ENCODE peak calls at places on chromosomes 12 and 14, in nine cellular contexts. K is heart left ventricle, Y is heart right ventricle, Z is stomach, M is uterus, V is astrocyte of the spinal cord, U is fibroblast of the aortic adventitia, F is dorsolateral prefrontal cortex, C is left ventricle myocardium inferior. I is an unnamed sample.
A peak's percentile ranks its signal among the peaks of the same experiment; 100 is the strongest.

GRCh38 chr14:52314521-52315354 is 626 bp downstream of the PTGER2 start:
- DNase-seq in F (no peak), V (peak; percentile 40), Z (peak; percentile 34), Y (peak; percentile 23), C (peak; percentile 26), K (no peak), M (peak; percentile 36), U (peak; percentile 34), I (peak; percentile 29)

GRCh38 chr12:122203301-122203967 is at the start of gene B3GNT4:
- DNase-seq in C (peak; percentile 51), V (peak; percentile 35), Y (peak; percentile 62), K (no peak), Z (peak; percentile 72), F (peak; percentile 68), M (no peak), U (peak; percentile 41), I (peak; percentile 47)

GRCh38 chr14:69685217-69685616 is 73.8 kb downstream of the SUSD6 start:
- DNase-seq in V (no peak), F (no peak), U (no peak), Y (no peak), K (no peak), Z (no peak), M (no peak), C (no peak), I (no peak)

GRCh38 chr12:115802767-115803166 is 474.7 kb downstream of the MED13L start:
- DNase-seq in M (no peak), Z (no peak), U (no peak), V (no peak), C (no peak), F (no peak), K (no peak), Y (no peak), I (no peak)

GRCh38 chr12:132056959-132057358 is 87.2 kb downstream of the DDX51 start:
- DNase-seq in F (no peak), C (no peak), K (no peak), U (no peak), M (no peak), Z (no peak), V (no peak), Y (no peak), I (no peak)

GRCh38 chr12:34215893-34216285 is 193.6 kb downstream of the ALG10 start:
- DNase-seq in Y (no peak), F (no peak), M (no peak), K (no peak), U (no peak), V (no peak), Z (no peak), C (no peak), I (no peak)

GRCh38 chr14:73344304-73344703 is 107.0 kb downstream of the PAPLN start:
- DNase-seq in Y (no peak), K (no peak), M (no peak), U (peak; percentile 12), V (no peak), C (no peak), Z (no peak), F (no peak), I (no peak)

GRCh38 chr14:24250354-24250753 is 7.9 kb upstream of the TINF2 start:
- DNase-seq in F (no peak), C (no peak), K (no peak), Z (no peak), U (no peak), V (no peak), M (no peak), Y (no peak), I (no peak)

GRCh38 chr12:100229036-100229635 is 28.5 kb downstream of the ACTR6 start:
- DNase-seq in M (no peak), Y (no peak), F (no peak), K (no peak), U (peak; percentile 4), Z (no peak), C (no peak), V (no peak), I (no peak)

GRCh38 chr12:52655251-52655650 is 3.2 kb upstream of the KRT2 start:
- DNase-seq in F (no peak), M (no peak), Z (no peak), V (no peak), C (no peak), Y (no peak), U (no peak), K (no peak), I (no peak)

GRCh38 chr12:20520572-20520971 is 152.2 kb downstream of the PDE3A start:
- DNase-seq in F (no peak), C (no peak), Y (no peak), U (no peak), M (no peak), K (no peak), Z (no peak), V (no peak), I (no peak)

GRCh38 chr12:8589679-8590078 is 23.0 kb downstream of the AICDA start:
- DNase-seq in U (no peak), M (no peak), Y (no peak), Z (no peak), K (no peak), F (no peak), C (no peak), V (no peak), I (no peak)

GRCh38 chr12:659090-659683 is 4.1 kb downstream of the NINJ2 start:
- DNase-seq in Z (no peak), V (no peak), U (no peak), M (no peak), F (no peak), K (no peak), C (no peak), Y (no peak), I (no peak)

GRCh38 chr12:7150841-7151240 is 20.7 kb downstream of the CLSTN3 start:
- DNase-seq in M (no peak), U (no peak), C (no peak), V (no peak), F (no peak), K (no peak), Z (no peak), Y (no peak), I (no peak)

GRCh38 chr14:34981743-34982420 is 910 bp upstream of the SRP54 start:
- DNase-seq in V (no peak), Y (no peak), C (no peak), U (no peak), K (no peak), M (no peak), F (no peak), Z (no peak), I (peak; percentile 44)

GRCh38 chr14:93301821-93302447 is 30.9 kb downstream of the BTBD7 start:
- DNase-seq in U (no peak), V (peak; percentile 26), Z (no peak), M (no peak), C (no peak), F (no peak), Y (no peak), K (no peak), I (no peak)

GRCh38 chr12:68483592-68484373 is 126.9 kb upstream of the RAP1B start:
- DNase-seq in Z (no peak), V (peak; percentile 18), C (no peak), Y (no peak), U (peak; percentile 35), K (no peak), F (no peak), M (no peak), I (no peak)

GRCh38 chr12:3078086-3078820 is 1.1 kb downstream of the TSPAN9 start:
- DNase-seq in F (no peak), U (no peak), Z (no peak), Y (no peak), V (no peak), C (no peak), M (no peak), K (no peak), I (no peak)
- H3K4me3 ChIP-seq in F (peak overlapping the region; percentile 81), U (peak overlapping the region; percentile 71), Z (peak overlapping the region; percentile 95), Y (peak overlapping the region; percentile 98), V (peak overlapping the region; percentile 85), C (peak overlapping the region; percentile 98), M (peak overlapping the region; percentile 88), K (peak overlapping the region; percentile 98), I (no peak overlapping the region)

DNA sequence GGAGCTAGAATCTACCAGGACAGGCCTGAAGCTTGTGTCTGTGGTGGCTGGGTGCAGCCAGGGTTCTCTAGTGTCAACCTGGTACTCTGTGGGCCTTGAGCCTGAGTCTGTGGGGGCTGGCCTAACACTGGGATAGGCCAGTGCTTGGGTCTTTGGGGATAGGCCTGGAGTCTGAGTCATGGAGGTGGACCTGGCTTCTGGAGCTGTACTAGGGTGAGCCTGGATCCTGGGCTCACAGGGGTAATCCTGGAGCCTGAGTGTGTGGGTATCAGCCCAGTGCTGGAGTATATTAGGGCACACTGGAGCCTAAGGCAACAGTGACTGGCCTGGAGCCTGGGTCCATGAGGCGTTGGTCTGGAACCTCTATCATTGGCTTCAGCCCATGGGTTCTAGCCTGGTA is 182.5 kb upstream of the NPAS3 start:
- DNase-seq in F (no peak), K (no peak), Z (no peak), Y (no peak), V (no peak), U (no peak), C (no peak), M (no peak), I (no peak)
- H3K4me3 ChIP-seq in F (no peak overlapping the region), K (no peak overlapping the region), Z (no peak overlapping the region), Y (no peak overlapping the region), V (no peak overlapping the region), U (no peak overlapping the region), C (no peak overlapping the region), M (no peak overlapping the region), I (no peak overlapping the region)

DNA sequence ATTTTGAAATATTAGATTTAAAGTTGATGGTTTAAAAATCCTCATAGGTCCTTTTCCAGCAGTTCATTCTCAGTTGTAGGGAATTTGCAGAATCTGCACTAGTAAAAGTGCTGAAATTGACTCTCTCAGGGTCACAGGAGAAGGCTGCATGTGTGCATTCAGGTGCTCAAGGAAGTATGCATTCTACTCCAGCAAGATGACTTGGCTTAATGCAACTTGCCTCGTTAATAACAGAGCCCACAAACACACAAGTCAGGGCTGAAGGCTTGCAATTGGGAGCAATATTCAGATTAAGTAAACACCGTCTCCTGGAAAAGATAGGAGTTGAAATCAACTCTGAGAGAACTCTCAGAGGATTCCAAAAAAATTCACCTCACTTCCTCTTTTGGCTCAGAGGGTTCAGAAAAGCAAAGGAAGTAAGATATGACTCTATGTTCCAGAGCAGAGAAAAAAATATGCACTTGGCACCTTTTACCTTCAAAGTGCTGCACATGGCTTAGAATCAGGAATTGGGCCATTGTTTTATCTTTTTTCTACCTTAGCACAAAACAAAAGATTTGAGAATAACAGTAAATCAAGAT is 406.3 kb upstream of the DCN start:
- DNase-seq in Z (no peak), Y (no peak), C (no peak), K (no peak), F (no peak), U (no peak), M (no peak), V (no peak), I (no peak)
- H3K4me3 ChIP-seq in Z (no peak overlapping the region), Y (no peak overlapping the region), C (no peak overlapping the region), K (no peak overlapping the region), F (no peak overlapping the region), U (no peak overlapping the region), M (no peak overlapping the region), V (no peak overlapping the region), I (no peak overlapping the region)

DNA sequence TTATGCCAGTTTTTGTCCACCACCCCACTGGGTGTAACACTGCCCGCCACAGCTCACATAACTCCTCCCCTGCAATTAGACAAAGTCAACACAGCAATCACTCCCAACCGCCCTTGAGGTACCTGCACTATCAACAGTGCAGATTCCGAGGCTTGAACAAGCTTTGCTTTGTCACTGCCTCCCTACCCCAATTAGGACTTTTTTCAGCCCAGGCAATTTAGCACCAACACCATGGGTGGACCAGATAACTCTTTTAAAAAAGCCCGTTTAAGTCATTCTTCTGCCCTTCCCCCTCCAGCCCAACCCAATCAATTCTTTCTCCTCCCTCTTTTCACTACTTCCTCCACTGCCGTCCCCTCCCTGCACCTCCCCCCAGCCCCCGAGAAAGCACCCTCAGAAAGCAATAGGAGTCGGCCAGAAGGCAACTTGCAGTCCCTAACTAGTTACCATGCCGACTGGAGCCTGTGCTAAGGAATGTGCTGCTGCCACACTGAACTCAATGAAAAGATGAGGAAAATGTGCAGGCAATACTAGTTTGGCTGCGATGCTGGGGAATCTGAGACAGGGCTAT is 45.7 kb upstream of the OTX2 start:
- DNase-seq in V (no peak), Y (no peak), K (no peak), C (no peak), F (no peak), Z (peak; percentile 43), U (no peak), M (no peak), I (no peak)
- H3K4me3 ChIP-seq in V (no peak overlapping the region), Y (no peak overlapping the region), K (no peak overlapping the region), C (no peak overlapping the region), F (no peak overlapping the region), Z (no peak overlapping the region), U (no peak overlapping the region), M (no peak overlapping the region), I (no peak overlapping the region)